ENCODE peak calls at places on chromosome 9, in four cellular contexts. L is GM23338, I is WTC11, Q is K562. V is an unnamed sample.
A peak's percentile ranks its signal among the peaks of the same experiment; 100 is the strongest.

GRCh38 chr9:72363908-72364678 is 915 bp downstream of the ZFAND5 start:
- DNase-seq in L (peak; percentile 47), I (peak; percentile 41), Q (peak; percentile 67), V (peak; percentile 20)

GRCh38 chr9:121609845-121610637 is 41.4 kb upstream of the DAB2IP start:
- DNase-seq in L (no peak), I (no peak), Q (no peak), V (peak; percentile 93)

GRCh38 chr9:134861586-134862334 is 18.9 kb upstream of the FCN2 start:
- DNase-seq in L (no peak), I (no peak), Q (no peak), V (no peak)

GRCh38 chr9:27540537-27540936 is 10.9 kb upstream of the MOB3B start:
- DNase-seq in L (no peak), I (no peak), Q (no peak), V (no peak)

GRCh38 chr9:116152941-116153764 is 438 bp upstream of the PAPPA start:
- DNase-seq in L (peak; percentile 87), I (peak; percentile 18), Q (no peak), V (no peak)

GRCh38 chr9:6142816-6143454 is 72.7 kb upstream of the IL33 start:
- DNase-seq in L (no peak), I (no peak), Q (no peak), V (peak; percentile 4)

GRCh38 chr9:78144663-78145377 is 91.1 kb upstream of the CEP78 start:
- DNase-seq in L (no peak), I (no peak), Q (no peak), V (no peak)

GRCh38 chr9:111896942-111897830 is 572 bp downstream of the UGCG start:
- DNase-seq in L (peak; percentile 72), I (peak; percentile 40), Q (peak; percentile 88), V (peak; percentile 11)

GRCh38 chr9:99051851-99052250 is 53.1 kb upstream of the TGFBR1 start:
- DNase-seq in L (no peak), I (no peak), Q (no peak), V (no peak)

GRCh38 chr9:136095495-136096058 is 488 bp upstream of the NACC2 start:
- DNase-seq in L (no peak), I (peak; percentile 39), Q (peak; percentile 78), V (no peak)

GRCh38 chr9:63817622-63818518 is 1467.1 kb downstream of the FOXD4L5 start:
- DNase-seq in L (peak; percentile 76), I (peak; percentile 73), Q (peak; percentile 12), V (peak; percentile 10)

GRCh38 chr9:135468866-135469521 is 10.6 kb upstream of the PPP1R26 start:
- DNase-seq in L (no peak), I (no peak), Q (peak; percentile 59), V (no peak)

GRCh38 chr9:128895556-128895955 is 13.6 kb downstream of the LRRC8A start:
- DNase-seq in L (peak; percentile 54), I (peak; percentile 63), Q (no peak), V (no peak)

GRCh38 chr9:22446950-22447606 is 454 bp downstream of the DMRTA1 start:
- DNase-seq in L (peak; percentile 82), I (peak; percentile 69), Q (no peak), V (no peak)

GRCh38 chr9:22237497-22238363 is 208.9 kb upstream of the DMRTA1 start:
- DNase-seq in L (no peak), I (no peak), Q (no peak), V (peak; percentile 24)

GRCh38 chr9:125705893-125706292 is 1.1 kb downstream of the MAPKAP1 start:
- DNase-seq in L (no peak), I (no peak), Q (no peak), V (no peak)

GRCh38 chr9:127580371-127580770 is 31.7 kb upstream of the STXBP1 start:
- DNase-seq in L (no peak), I (no peak), Q (no peak), V (no peak)

GRCh38 chr9:33125441-33125840 is 41.7 kb downstream of the B4GALT1 start:
- DNase-seq in L (no peak), I (no peak), Q (no peak), V (no peak)

GRCh38 chr9:87516222-87516930 is 18.7 kb downstream of the DAPK1 start:
- DNase-seq in L (no peak), I (no peak), Q (peak; percentile 53), V (peak; percentile 41)

GRCh38 chr9:122389799-122390481 is 19.1 kb downstream of the PTGS1 start:
- DNase-seq in L (peak; percentile 44), I (no peak), Q (no peak), V (no peak)

GRCh38 chr9:97876061-97876460 is 23.0 kb downstream of the FOXE1 start:
- DNase-seq in L (no peak), I (no peak), Q (no peak), V (no peak)

GRCh38 chr9:134690301-134690751 is 48.7 kb downstream of the COL5A1 start:
- DNase-seq in L (no peak), I (no peak), Q (no peak), V (no peak)

GRCh38 chr9:114483499-114483898 is 21.8 kb downstream of the WHRN start:
- DNase-seq in L (no peak), I (no peak), Q (no peak), V (no peak)

GRCh38 chr9:101536938-101537337 is 3.3 kb downstream of the RNF20 start:
- DNase-seq in L (peak; percentile 52), I (peak; percentile 40), Q (no peak), V (peak; percentile 12)

GRCh38 chr9:35350827-35351549 is 138.9 kb upstream of the RUSC2 start:
- DNase-seq in L (no peak), I (no peak), Q (no peak), V (no peak)

GRCh38 chr9:127139071-127139731 is 16.8 kb upstream of the ANGPTL2 start:
- DNase-seq in L (no peak), I (no peak), Q (no peak), V (no peak)

GRCh38 chr9:80028501-80028900 is 456.7 kb downstream of the TLE4 start:
- DNase-seq in L (no peak), I (no peak), Q (no peak), V (no peak)

GRCh38 chr9:81083821-81084512 is 605.4 kb downstream of the TLE1 start:
- DNase-seq in L (no peak), I (no peak), Q (no peak), V (no peak)

GRCh38 chr9:2338770-2339169 is 282.8 kb upstream of the VLDLR start:
- DNase-seq in L (no peak), I (no peak), Q (no peak), V (no peak)

GRCh38 chr9:105413486-105414068 is 34.3 kb upstream of the FSD1L start:
- DNase-seq in L (peak; percentile 44), I (no peak), Q (no peak), V (peak; percentile 47)

GRCh38 chr9:87635656-87636501 is 90.0 kb upstream of the CTSL start:
- DNase-seq in L (no peak), I (no peak), Q (no peak), V (no peak)

GRCh38 chr9:95505676-95506437 is 10.9 kb downstream of the PTCH1 start:
- DNase-seq in L (peak; percentile 77), I (peak; percentile 66), Q (peak; percentile 82), V (peak; percentile 70)

GRCh38 chr9:95507456-95508241 is 9.1 kb downstream of the PTCH1 start:
- DNase-seq in L (peak; percentile 66), I (peak; percentile 34), Q (no peak), V (peak; percentile 39)

GRCh38 chr9:95506692-95507455 is 9.9 kb downstream of the PTCH1 start:
- DNase-seq in L (peak; percentile 67), I (peak; percentile 49), Q (peak; percentile 41), V (peak; percentile 47)

GRCh38 chr9:95505072-95505471 is 11.7 kb downstream of the PTCH1 start:
- DNase-seq in L (peak; percentile 66), I (no peak), Q (no peak), V (no peak)

DNA sequence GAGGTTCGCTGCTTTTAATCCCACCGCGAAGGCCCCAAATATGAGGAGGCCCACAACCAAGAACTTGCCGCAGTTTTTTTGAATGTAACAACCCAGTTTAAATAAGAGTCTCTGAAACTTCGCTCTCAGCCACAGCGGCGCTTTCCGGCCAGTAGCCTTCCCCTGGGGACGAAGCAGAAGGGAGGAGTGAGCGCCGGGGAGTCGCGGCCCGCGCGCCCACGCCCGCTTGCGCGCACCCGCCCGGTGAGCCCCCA is 10.4 kb downstream of the PTCH1 start:
- DNase-seq in L (no peak), I (no peak), Q (no peak), V (peak; percentile 25)
- TF ChIP-seq CREB1 in L (no peak), I (no peak), Q (no peak), V (no peak)

DNA sequence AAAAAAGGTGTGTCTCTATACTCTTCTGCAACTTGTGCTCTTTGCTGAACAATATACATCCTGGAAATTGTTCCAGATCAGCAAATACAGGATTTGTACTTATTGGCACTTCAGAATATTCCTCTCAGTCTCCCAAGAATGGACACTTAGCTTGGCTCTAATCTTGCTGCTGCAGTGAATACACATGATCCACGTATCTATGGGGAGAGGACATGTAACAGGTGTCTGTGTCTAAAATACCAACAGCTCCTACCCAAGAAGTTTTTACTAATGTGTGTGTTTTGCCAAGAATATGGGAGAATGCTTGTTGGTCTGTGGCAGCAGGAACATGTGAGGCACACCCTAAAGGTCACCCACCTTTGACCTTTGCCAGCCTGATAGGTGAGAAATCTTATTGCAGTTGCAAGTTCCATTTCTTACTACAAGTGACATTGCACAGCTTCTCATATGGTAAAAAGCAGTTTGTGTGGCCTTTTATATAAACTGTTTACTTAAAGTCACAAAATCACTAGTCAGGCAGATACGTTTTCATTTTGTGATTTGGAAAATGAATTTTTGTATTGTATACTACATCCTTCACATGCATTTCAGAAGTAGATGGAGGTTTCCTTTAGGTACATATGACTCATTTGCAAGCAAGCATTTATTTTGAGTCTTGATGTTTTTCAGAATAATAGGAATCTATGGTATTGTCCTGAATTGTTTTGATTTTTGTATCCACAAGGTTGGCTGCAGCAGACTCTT is 35.8 kb downstream of the PHF2 start:
- DNase-seq in L (no peak), I (no peak), Q (no peak), V (no peak)
- TF ChIP-seq CREB1 in L (no peak), I (no peak), Q (no peak), V (no peak)

GRCh38 chr9:89165880-89166279 is 12.7 kb downstream of the SHC3 start:
- DNase-seq in L (no peak), I (no peak), Q (no peak), V (no peak)

GRCh38 chr9:89165341-89165740 is 13.3 kb downstream of the SHC3 start:
- DNase-seq in L (no peak), I (no peak), Q (no peak), V (no peak)

GRCh38 chr9:89166871-89167270 is 11.7 kb downstream of the SHC3 start:
- DNase-seq in L (no peak), I (no peak), Q (no peak), V (no peak)

GRCh38 chr9:89160797-89161196 is 17.8 kb downstream of the SHC3 start:
- DNase-seq in L (peak; percentile 18), I (no peak), Q (no peak), V (no peak)

GRCh38 chr9:89161221-89161620 is 17.4 kb downstream of the SHC3 start:
- DNase-seq in L (no peak), I (no peak), Q (no peak), V (no peak)
- TF ChIP-seq CREB1 in L (no peak), I (no peak), Q (no peak), V (no peak)

GRCh38 chr9:96617439-96618185 is 2.0 kb downstream of the CDC14B start:
- DNase-seq in L (peak; percentile 40), I (peak; percentile 38), Q (no peak), V (no peak)

GRCh38 chr9:96616817-96617438 is 2.7 kb downstream of the CDC14B start:
- DNase-seq in L (no peak), I (no peak), Q (no peak), V (no peak)

GRCh38 chr9:96619109-96619435 is 571 bp downstream of the CDC14B start:
- DNase-seq in L (no peak), I (no peak), Q (no peak), V (no peak)

GRCh38 chr9:96619491-96620154 is at the start of gene CDC14B:
- DNase-seq in L (peak; percentile 99), I (peak; percentile 96), Q (peak; percentile 92), V (peak; percentile 92)

GRCh38 chr9:96618209-96619108 is 1.2 kb downstream of the CDC14B start:
- DNase-seq in L (peak; percentile 34), I (peak; percentile 25), Q (peak; percentile 36), V (peak; percentile 42)
- TF ChIP-seq CREB1 in L (no peak), I (no peak), Q (no peak), V (peak; percentile 59)